ENCODE peak calls at places on chromosomes 16 and 17, in seven cellular contexts. P, J, U, M, K, F and W are unnamed samples.

GRCh38 chr17:67119102-67119501 is 74.7 kb downstream of the CACNG1 start:
- DNase-seq in P (no peak), K (no peak), F (no peak), J (no peak), M (no peak), U (no peak), W (no peak)

GRCh38 chr16:53083123-53083522 is 28.3 kb downstream of the CHD9 start:
- DNase-seq in P (no peak), F (no peak), K (no peak), M (no peak), J (no peak), U (peak), W (no peak)

GRCh38 chr17:16215002-16215272 is 397 bp downstream of the NCOR1 start:
- DNase-seq in M (peak), F (peak), J (no peak), K (no peak), P (peak), U (no peak), W (peak)

GRCh38 chr16:4067262-4068001 is 48.8 kb downstream of the ADCY9 start:
- DNase-seq in F (no peak), K (peak), M (no peak), U (peak), J (no peak), P (no peak), W (no peak)

GRCh38 chr17:74227271-74227670 is 13.9 kb downstream of the TTYH2 start:
- DNase-seq in F (no peak), M (no peak), K (no peak), P (no peak), U (no peak), J (no peak), W (no peak)

GRCh38 chr17:49360796-49361128 is 1.3 kb downstream of the ZNF652 start:
- DNase-seq in J (no peak), P (no peak), K (no peak), F (no peak), U (peak), M (no peak), W (no peak)

GRCh38 chr16:4307215-4308037 is 8.4 kb upstream of the GLIS2 start:
- DNase-seq in U (peak), F (peak), P (peak), J (peak), K (peak), M (peak), W (peak)

GRCh38 chr17:6757747-6758146 is 1.9 kb downstream of the XAF1 start:
- DNase-seq in F (no peak), J (no peak), M (no peak), U (no peak), P (no peak), K (no peak), W (no peak)

GRCh38 chr17:73196500-73196899 is 3.6 kb downstream of the COG1 start:
- DNase-seq in M (peak), K (peak), J (no peak), U (no peak), F (peak), P (peak), W (peak)

GRCh38 chr17:7379134-7379533 is 1.8 kb upstream of the TNK1 start:
- DNase-seq in F (no peak), K (no peak), J (no peak), U (no peak), P (no peak), M (no peak), W (no peak)

GRCh38 chr17:55433029-55433628 is 11.5 kb upstream of the MMD start:
- DNase-seq in J (no peak), P (no peak), M (peak), F (peak), U (peak), K (no peak), W (no peak)

GRCh38 chr17:49015924-49016774 is 19.0 kb downstream of the IGF2BP1 start:
- DNase-seq in F (no peak), J (no peak), U (peak), M (no peak), P (peak), K (peak), W (no peak)

GRCh38 chr17:4956493-4957061 is 5.7 kb downstream of the ENO3 start:
- DNase-seq in J (no peak), P (peak), M (peak), K (peak), F (peak), U (no peak), W (no peak)

GRCh38 chr17:33982872-33983271 is 272.2 kb upstream of the CCL2 start:
- DNase-seq in P (no peak), M (no peak), J (no peak), U (no peak), F (no peak), K (no peak), W (no peak)

GRCh38 chr16:11586375-11586855 is 304 bp downstream of the LITAF start:
- DNase-seq in M (no peak), P (no peak), K (no peak), F (no peak), J (no peak), U (no peak), W (no peak)

GRCh38 chr17:75032896-75033294 is 13.9 kb downstream of the ATP5PD start:
- DNase-seq in U (no peak), J (no peak), M (no peak), K (no peak), P (no peak), F (no peak), W (no peak)

GRCh38 chr17:82665891-82666290 is 17.6 kb upstream of the WDR45B start:
- DNase-seq in K (no peak), M (no peak), J (no peak), U (no peak), F (no peak), P (no peak), W (no peak)

GRCh38 chr16:49986351-49987124 is 38.5 kb upstream of the CNEP1R1 start:
- DNase-seq in U (peak), K (no peak), F (peak), J (no peak), M (no peak), P (peak), W (no peak)

GRCh38 chr17:79789943-79790804 is 6.7 kb downstream of the CBX8 start:
- DNase-seq in P (peak), K (no peak), J (no peak), M (peak), U (no peak), F (peak), W (no peak)

GRCh38 chr17:10775058-10775457 is 28.8 kb downstream of the TMEM238L start:
- DNase-seq in J (no peak), P (no peak), U (no peak), K (no peak), M (no peak), F (no peak), W (no peak)

DNA sequence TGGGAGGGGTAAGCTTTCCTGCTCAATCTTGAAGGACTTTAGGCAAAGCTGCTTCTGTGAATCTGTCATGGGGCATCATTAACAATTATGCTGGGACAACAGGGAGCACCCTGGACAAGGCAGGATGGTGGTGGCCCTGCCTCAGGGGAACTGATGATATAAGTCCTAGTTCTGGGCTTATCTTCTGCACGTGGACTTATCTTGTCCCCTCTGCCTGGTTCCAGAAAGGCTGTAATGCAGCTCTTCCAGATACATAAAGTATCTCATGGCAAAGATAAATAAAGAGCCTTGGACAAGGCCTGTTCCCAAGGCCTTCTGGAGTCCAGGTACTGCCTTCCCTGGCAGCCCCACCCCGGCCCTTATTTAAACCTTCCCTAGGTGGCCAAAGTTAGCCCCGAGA is 6.0 kb upstream of the ZNF385C start:
- DNase-seq in U (no peak), F (no peak), M (no peak), P (no peak), K (no peak), J (no peak), W (no peak)
- H2BK120ac ChIP-seq in U (no peak), F (no peak), M (no peak), P (no peak), K (no peak), J (no peak), W (no peak)

GRCh38 chr16:27341549-27341948 is 27.8 kb downstream of the IL4R start:
- DNase-seq in J (no peak), U (no peak), F (no peak), K (no peak), M (no peak), P (no peak), W (no peak)

GRCh38 chr16:27341971-27342370 is 28.2 kb downstream of the IL4R start:
- DNase-seq in P (no peak), F (no peak), M (no peak), J (no peak), U (no peak), K (no peak), W (no peak)

GRCh38 chr16:27337024-27337423 is 23.2 kb downstream of the IL4R start:
- DNase-seq in F (no peak), J (no peak), U (no peak), M (no peak), P (no peak), K (no peak), W (no peak)

GRCh38 chr16:27340654-27341053 is 26.9 kb downstream of the IL4R start:
- DNase-seq in K (no peak), P (no peak), J (no peak), U (no peak), F (no peak), M (no peak), W (no peak)

GRCh38 chr16:27339180-27339579 is 25.4 kb downstream of the IL4R start:
- DNase-seq in J (no peak), U (no peak), M (no peak), P (no peak), K (no peak), F (no peak), W (no peak)
- H3K18ac ChIP-seq in J (no peak), U (no peak), M (no peak), P (no peak), K (no peak), F (no peak), W (no peak)

GRCh38 chr17:22503322-22503899 is 811.1 kb downstream of the KCNJ18 start:
- DNase-seq in F (no peak), J (no peak), K (no peak), M (no peak), U (no peak), P (no peak), W (no peak)
- H2BK120ac ChIP-seq in F (no peak), J (no peak), K (no peak), M (no peak), U (no peak), P (no peak), W (no peak)

DNA sequence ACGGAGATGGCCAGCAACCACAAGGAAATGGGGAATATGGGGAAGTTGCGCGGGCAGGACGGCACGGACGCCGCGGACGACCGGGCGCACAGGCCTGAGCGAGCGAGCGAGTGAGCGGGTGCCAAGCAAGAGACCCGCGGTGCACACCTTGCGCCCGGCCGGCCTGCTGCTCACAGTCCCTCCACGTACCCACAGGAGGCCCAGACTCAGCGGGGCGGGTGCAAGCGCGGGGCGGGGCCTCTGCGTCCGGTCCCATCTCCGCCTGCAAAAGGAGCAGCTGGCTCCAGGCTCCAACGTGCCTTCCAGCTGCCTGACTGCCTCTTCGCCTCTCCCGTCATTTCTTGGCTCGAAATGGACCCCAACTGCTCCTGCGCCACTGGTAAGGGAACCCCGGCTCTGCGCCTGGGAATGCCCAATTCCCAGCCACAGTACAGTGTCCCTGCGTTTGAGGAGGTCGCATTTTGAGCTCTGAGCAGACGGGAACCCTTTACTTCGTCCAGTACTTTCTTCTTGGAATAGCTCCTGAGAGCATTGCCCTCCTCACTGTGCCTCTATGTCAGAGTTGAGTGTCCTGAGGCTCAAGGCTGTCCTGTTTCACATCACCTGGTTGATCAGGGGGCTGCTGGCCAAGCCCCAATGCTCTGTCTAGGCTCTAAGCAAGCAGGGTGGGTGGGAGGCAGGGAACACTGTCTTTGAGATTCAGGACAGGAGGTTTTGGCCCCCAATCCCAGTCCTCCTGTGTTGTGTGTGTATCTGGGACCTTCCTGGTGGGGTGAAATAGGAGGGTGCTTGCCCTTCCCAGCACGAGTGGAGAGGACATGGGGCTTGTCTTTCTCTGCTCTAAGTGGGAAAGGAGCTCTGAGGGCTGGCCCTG is 8.1 kb upstream of the MT1E start:
- DNase-seq in P (peak), M (no peak), U (peak), F (peak), J (no peak), K (peak), W (peak)
- H3K18ac ChIP-seq in P (no peak), M (no peak), U (peak), F (no peak), J (peak), K (peak), W (peak)

GRCh38 chr17:62911106-62911505 is 54.9 kb upstream of the TANC2 start:
- DNase-seq in P (no peak), M (no peak), F (no peak), J (no peak), U (no peak), K (no peak), W (no peak)

GRCh38 chr17:62910277-62910676 is 55.8 kb upstream of the TANC2 start:
- DNase-seq in K (no peak), M (no peak), F (no peak), P (no peak), J (peak), U (no peak), W (no peak)

GRCh38 chr17:62916684-62917571 is 49.1 kb upstream of the TANC2 start:
- DNase-seq in J (no peak), U (peak), F (peak), P (no peak), M (no peak), K (no peak), W (peak)

GRCh38 chr17:62912363-62912762 is 53.7 kb upstream of the TANC2 start:
- DNase-seq in J (no peak), U (no peak), P (no peak), F (no peak), M (no peak), K (no peak), W (no peak)

DNA sequence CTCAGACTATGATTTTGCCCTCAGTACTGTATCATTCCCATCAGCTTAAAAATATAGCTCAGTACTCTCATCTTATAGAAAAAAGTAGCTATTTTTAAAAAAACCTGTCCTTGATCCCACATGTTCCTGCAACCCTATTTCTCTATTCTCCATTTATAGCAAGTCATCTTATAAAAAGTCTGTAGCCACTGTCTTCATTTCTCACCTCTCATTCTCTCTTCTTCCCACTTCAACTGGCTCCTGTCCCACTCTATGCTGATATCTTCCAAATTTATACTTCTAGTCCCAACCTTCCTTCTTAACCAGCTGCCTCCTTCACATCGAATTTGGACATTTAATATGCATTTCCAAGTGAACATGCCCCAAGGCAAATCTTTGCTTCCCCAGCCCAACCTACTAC is 52.1 kb upstream of the TANC2 start:
- DNase-seq in K (no peak), P (no peak), F (no peak), J (no peak), U (no peak), M (no peak), W (no peak)
- H2BK120ac ChIP-seq in K (no peak), P (no peak), F (no peak), J (no peak), U (no peak), M (no peak), W (no peak)

GRCh38 chr17:62966426-62967110 is 533 bp downstream of the TANC2 start:
- DNase-seq in M (peak), J (peak), P (peak), U (peak), F (peak), K (peak), W (peak)

GRCh38 chr17:62964506-62964905 is 1.5 kb upstream of the TANC2 start:
- DNase-seq in J (no peak), P (no peak), U (no peak), K (no peak), F (no peak), M (no peak), W (no peak)

GRCh38 chr17:62967111-62967449 is 1.0 kb downstream of the TANC2 start:
- DNase-seq in K (no peak), J (no peak), F (no peak), M (no peak), U (no peak), P (no peak), W (no peak)

GRCh38 chr17:62965649-62966425 is at the start of gene TANC2:
- DNase-seq in K (peak), P (peak), M (peak), U (peak), F (peak), J (peak), W (peak)

GRCh38 chr17:62965149-62965648 is 836 bp upstream of the TANC2 start:
- DNase-seq in F (peak), K (no peak), U (peak), P (no peak), J (no peak), M (no peak), W (peak)
- H3K18ac ChIP-seq in F (peak), K (no peak), U (peak), P (no peak), J (no peak), M (peak), W (peak)